ENCODE peak calls at places on chromosome 2, in nine cellular contexts. One of them, this sample, is unnamed.

GRCh38 chr2:118849226-118850170 is 2.0 kb upstream of the EN1 start:
- DNase-seq in hepatocyte: no peak
- DNase-seq in heart left ventricle: no peak
- DNase-seq in neural progenitor cell: peak
- DNase-seq in BJ: no peak
- DNase-seq in choroid plexus epithelial cell: no peak
- DNase-seq in HCT116: no peak
- DNase-seq in left ventricle myocardium inferior: no peak
- DNase-seq in astrocyte of the spinal cord: no peak
- DNase-seq in this sample: no peak

GRCh38 chr2:165074884-165075283 is 119.6 kb upstream of the SLC38A11 start:
- DNase-seq in HCT116: no peak
- DNase-seq in left ventricle myocardium inferior: no peak
- DNase-seq in heart left ventricle: no peak
- DNase-seq in choroid plexus epithelial cell: no peak
- DNase-seq in astrocyte of the spinal cord: no peak
- DNase-seq in neural progenitor cell: no peak
- DNase-seq in hepatocyte: no peak
- DNase-seq in BJ: no peak
- DNase-seq in this sample: no peak

GRCh38 chr2:220188031-220188430 is 560.6 kb downstream of the SLC4A3 start:
- DNase-seq in BJ: peak
- DNase-seq in HCT116: no peak
- DNase-seq in astrocyte of the spinal cord: peak
- DNase-seq in left ventricle myocardium inferior: no peak
- DNase-seq in choroid plexus epithelial cell: peak
- DNase-seq in heart left ventricle: no peak
- DNase-seq in neural progenitor cell: no peak
- DNase-seq in hepatocyte: peak
- DNase-seq in this sample: no peak

GRCh38 chr2:51025942-51026574 is 5.9 kb downstream of the NRXN1 start:
- DNase-seq in choroid plexus epithelial cell: no peak
- DNase-seq in HCT116: no peak
- DNase-seq in BJ: no peak
- DNase-seq in astrocyte of the spinal cord: no peak
- DNase-seq in hepatocyte: no peak
- DNase-seq in neural progenitor cell: no peak
- DNase-seq in left ventricle myocardium inferior: no peak
- DNase-seq in heart left ventricle: no peak
- DNase-seq in this sample: no peak

GRCh38 chr2:191266201-191266600 is 21.0 kb downstream of the MYO1B start:
- DNase-seq in heart left ventricle: no peak
- DNase-seq in hepatocyte: no peak
- DNase-seq in left ventricle myocardium inferior: no peak
- DNase-seq in astrocyte of the spinal cord: no peak
- DNase-seq in BJ: no peak
- DNase-seq in HCT116: no peak
- DNase-seq in neural progenitor cell: no peak
- DNase-seq in choroid plexus epithelial cell: no peak
- DNase-seq in this sample: no peak

GRCh38 chr2:132776271-132776670 is 106.3 kb upstream of the LYPD1 start:
- DNase-seq in choroid plexus epithelial cell: no peak
- DNase-seq in astrocyte of the spinal cord: no peak
- DNase-seq in left ventricle myocardium inferior: no peak
- DNase-seq in BJ: no peak
- DNase-seq in neural progenitor cell: no peak
- DNase-seq in hepatocyte: no peak
- DNase-seq in HCT116: no peak
- DNase-seq in heart left ventricle: no peak
- DNase-seq in this sample: no peak

GRCh38 chr2:205834776-205835175 is 152.5 kb downstream of the NRP2 start:
- DNase-seq in HCT116: no peak
- DNase-seq in choroid plexus epithelial cell: peak
- DNase-seq in BJ: no peak
- DNase-seq in astrocyte of the spinal cord: no peak
- DNase-seq in hepatocyte: no peak
- DNase-seq in neural progenitor cell: no peak
- DNase-seq in heart left ventricle: no peak
- DNase-seq in left ventricle myocardium inferior: no peak
- DNase-seq in this sample: no peak

GRCh38 chr2:121160366-121160765 is 124.6 kb downstream of the TFCP2L1 start:
- DNase-seq in BJ: no peak
- DNase-seq in left ventricle myocardium inferior: no peak
- DNase-seq in HCT116: no peak
- DNase-seq in neural progenitor cell: no peak
- DNase-seq in hepatocyte: no peak
- DNase-seq in heart left ventricle: no peak
- DNase-seq in astrocyte of the spinal cord: no peak
- DNase-seq in choroid plexus epithelial cell: no peak
- DNase-seq in this sample: no peak

GRCh38 chr2:100422320-100422719 is 4.9 kb upstream of the CHST10 start:
- DNase-seq in neural progenitor cell: peak
- DNase-seq in choroid plexus epithelial cell: peak
- DNase-seq in left ventricle myocardium inferior: no peak
- DNase-seq in heart left ventricle: no peak
- DNase-seq in HCT116: peak
- DNase-seq in BJ: no peak
- DNase-seq in astrocyte of the spinal cord: peak
- DNase-seq in hepatocyte: peak
- DNase-seq in this sample: no peak

GRCh38 chr2:203904022-203904421 is 32.5 kb upstream of the ICOS start:
- DNase-seq in heart left ventricle: no peak
- DNase-seq in hepatocyte: no peak
- DNase-seq in HCT116: no peak
- DNase-seq in left ventricle myocardium inferior: no peak
- DNase-seq in neural progenitor cell: no peak
- DNase-seq in choroid plexus epithelial cell: no peak
- DNase-seq in BJ: no peak
- DNase-seq in astrocyte of the spinal cord: no peak
- DNase-seq in this sample: no peak

GRCh38 chr2:118322381-118322780 is 234.1 kb downstream of the INSIG2 start:
- DNase-seq in astrocyte of the spinal cord: no peak
- DNase-seq in choroid plexus epithelial cell: no peak
- DNase-seq in BJ: no peak
- DNase-seq in HCT116: no peak
- DNase-seq in left ventricle myocardium inferior: no peak
- DNase-seq in neural progenitor cell: no peak
- DNase-seq in hepatocyte: no peak
- DNase-seq in heart left ventricle: no peak
- DNase-seq in this sample: no peak

GRCh38 chr2:28588231-28588725 is 92.4 kb downstream of the PLB1 start:
- DNase-seq in neural progenitor cell: no peak
- DNase-seq in choroid plexus epithelial cell: peak
- DNase-seq in heart left ventricle: no peak
- DNase-seq in hepatocyte: no peak
- DNase-seq in astrocyte of the spinal cord: no peak
- DNase-seq in HCT116: no peak
- DNase-seq in left ventricle myocardium inferior: no peak
- DNase-seq in BJ: no peak
- DNase-seq in this sample: no peak

GRCh38 chr2:119426801-119427395 is 4.8 kb upstream of the TMEM37 start:
- DNase-seq in hepatocyte: peak
- DNase-seq in choroid plexus epithelial cell: peak
- DNase-seq in HCT116: no peak
- DNase-seq in BJ: no peak
- DNase-seq in astrocyte of the spinal cord: no peak
- DNase-seq in left ventricle myocardium inferior: no peak
- DNase-seq in heart left ventricle: no peak
- DNase-seq in neural progenitor cell: no peak
- DNase-seq in this sample: no peak

DNA sequence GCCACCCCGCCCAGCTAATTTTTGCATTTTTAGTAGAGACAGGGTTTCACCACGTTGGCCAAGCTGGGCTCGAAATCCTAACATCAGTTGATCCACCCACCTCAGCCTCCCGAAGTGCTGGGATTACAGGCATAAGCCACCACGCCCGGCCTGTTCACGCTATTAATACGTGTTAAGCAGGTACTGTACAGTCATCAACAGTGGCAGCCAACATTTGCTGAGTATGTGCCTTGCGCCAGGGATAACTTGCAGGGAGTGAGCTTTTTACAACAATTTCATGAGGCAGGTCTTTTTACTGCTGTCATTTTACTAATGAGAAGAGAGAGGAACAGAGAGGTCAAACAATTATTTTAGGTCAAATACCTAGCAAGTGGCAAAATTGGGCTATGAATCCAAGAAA is 115.2 kb downstream of the AP1S3 start:
- DNase-seq in heart left ventricle: no peak
- DNase-seq in hepatocyte: no peak
- DNase-seq in BJ: no peak
- DNase-seq in HCT116: no peak
- DNase-seq in neural progenitor cell: no peak
- DNase-seq in astrocyte of the spinal cord: no peak
- DNase-seq in choroid plexus epithelial cell: no peak
- DNase-seq in left ventricle myocardium inferior: no peak
- DNase-seq in this sample: no peak
- H3K4me3 ChIP-seq in heart left ventricle: no peak
- H3K4me3 ChIP-seq in hepatocyte: no peak
- H3K4me3 ChIP-seq in BJ: no peak
- H3K4me3 ChIP-seq in HCT116: no peak
- H3K4me3 ChIP-seq in neural progenitor cell: no peak
- H3K4me3 ChIP-seq in astrocyte of the spinal cord: no peak
- H3K4me3 ChIP-seq in choroid plexus epithelial cell: no peak
- H3K4me3 ChIP-seq in left ventricle myocardium inferior: no peak
- H3K4me3 ChIP-seq in this sample: no peak

GRCh38 chr2:172403881-172404470 is 23.4 kb upstream of the ITGA6 start:
- DNase-seq in BJ: no peak
- DNase-seq in left ventricle myocardium inferior: no peak
- DNase-seq in heart left ventricle: no peak
- DNase-seq in HCT116: no peak
- DNase-seq in choroid plexus epithelial cell: no peak
- DNase-seq in astrocyte of the spinal cord: no peak
- DNase-seq in hepatocyte: no peak
- DNase-seq in neural progenitor cell: no peak
- DNase-seq in this sample: no peak

GRCh38 chr2:172403402-172403801 is 24.0 kb upstream of the ITGA6 start:
- DNase-seq in left ventricle myocardium inferior: no peak
- DNase-seq in hepatocyte: no peak
- DNase-seq in heart left ventricle: no peak
- DNase-seq in astrocyte of the spinal cord: no peak
- DNase-seq in BJ: no peak
- DNase-seq in neural progenitor cell: no peak
- DNase-seq in HCT116: no peak
- DNase-seq in choroid plexus epithelial cell: no peak
- DNase-seq in this sample: no peak

GRCh38 chr2:172405673-172406072 is 21.7 kb upstream of the ITGA6 start:
- DNase-seq in BJ: no peak
- DNase-seq in astrocyte of the spinal cord: no peak
- DNase-seq in HCT116: no peak
- DNase-seq in choroid plexus epithelial cell: no peak
- DNase-seq in hepatocyte: no peak
- DNase-seq in left ventricle myocardium inferior: no peak
- DNase-seq in heart left ventricle: no peak
- DNase-seq in neural progenitor cell: no peak
- DNase-seq in this sample: no peak

GRCh38 chr2:172402184-172402583 is 25.2 kb upstream of the ITGA6 start:
- DNase-seq in hepatocyte: no peak
- DNase-seq in HCT116: no peak
- DNase-seq in astrocyte of the spinal cord: no peak
- DNase-seq in left ventricle myocardium inferior: no peak
- DNase-seq in heart left ventricle: no peak
- DNase-seq in neural progenitor cell: no peak
- DNase-seq in BJ: no peak
- DNase-seq in choroid plexus epithelial cell: no peak
- DNase-seq in this sample: no peak

DNA sequence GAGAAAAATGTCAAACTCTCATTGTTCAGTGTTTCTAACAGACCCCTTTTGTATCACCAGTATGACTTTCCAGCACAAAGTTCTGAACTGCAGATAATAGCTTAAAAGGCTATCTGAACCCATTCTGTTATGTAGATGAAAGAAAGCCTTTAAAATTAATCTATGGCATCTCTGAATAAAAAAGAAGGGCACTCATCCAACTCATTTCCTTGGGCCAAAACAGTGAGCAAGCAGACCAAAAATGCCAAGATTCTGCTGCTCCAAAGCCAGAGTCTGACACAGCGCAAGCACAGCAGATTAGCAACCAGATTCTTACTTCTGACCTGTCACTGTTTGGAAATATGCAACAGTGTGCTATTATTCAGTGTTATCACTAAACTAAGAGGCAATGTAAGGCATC is 22.6 kb upstream of the ITGA6 start:
- DNase-seq in HCT116: no peak
- DNase-seq in hepatocyte: no peak
- DNase-seq in left ventricle myocardium inferior: no peak
- DNase-seq in BJ: peak
- DNase-seq in choroid plexus epithelial cell: peak
- DNase-seq in heart left ventricle: no peak
- DNase-seq in neural progenitor cell: no peak
- DNase-seq in astrocyte of the spinal cord: peak
- DNase-seq in this sample: no peak
- TF ChIP-seq CTCF in HCT116: no peak
- TF ChIP-seq CTCF in hepatocyte: no peak
- TF ChIP-seq CTCF in left ventricle myocardium inferior: no peak
- TF ChIP-seq CTCF in BJ: no peak
- TF ChIP-seq CTCF in choroid plexus epithelial cell: no peak
- TF ChIP-seq CTCF in heart left ventricle: no peak
- TF ChIP-seq CTCF in neural progenitor cell: no peak
- TF ChIP-seq CTCF in astrocyte of the spinal cord: no peak
- TF ChIP-seq CTCF in this sample: no peak

DNA sequence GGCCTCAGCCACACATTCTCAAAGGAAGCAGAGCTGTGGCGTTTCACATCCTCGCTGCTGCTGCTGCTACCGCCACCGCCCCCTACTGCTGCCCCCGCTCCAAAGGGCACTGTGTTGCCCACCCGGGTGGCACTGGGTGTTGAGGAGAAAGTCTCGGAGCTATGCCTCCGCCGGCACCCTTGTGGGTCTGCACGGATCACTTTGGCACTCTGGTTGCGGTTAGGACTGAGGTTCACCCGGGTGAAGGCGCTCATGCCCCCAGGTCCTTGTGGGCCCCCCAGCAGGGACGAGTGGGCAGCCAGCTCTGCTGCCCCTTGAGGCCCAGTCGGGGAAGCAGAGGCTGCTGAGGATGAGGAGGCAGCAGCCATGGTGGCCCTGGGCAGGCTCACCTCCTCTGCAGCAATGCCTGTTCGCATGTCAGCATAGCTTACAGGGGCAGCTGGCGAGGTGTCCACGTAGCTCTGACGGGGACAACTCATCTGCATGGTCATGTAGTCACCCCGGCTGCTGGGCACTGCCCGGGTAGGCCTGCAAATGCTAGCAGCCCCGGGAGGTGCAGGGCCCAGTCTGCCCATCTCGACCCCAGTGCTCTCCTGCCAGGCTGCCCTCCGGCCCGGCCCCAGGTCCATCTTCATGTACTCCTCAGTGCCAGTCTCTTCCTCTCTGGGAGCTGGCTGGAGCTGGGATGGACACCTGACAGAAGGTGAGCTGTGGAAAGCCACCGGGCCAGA is 4.2 kb downstream of the IRS1 start:
- DNase-seq in hepatocyte: no peak
- DNase-seq in heart left ventricle: peak
- DNase-seq in choroid plexus epithelial cell: peak
- DNase-seq in HCT116: no peak
- DNase-seq in BJ: no peak
- DNase-seq in astrocyte of the spinal cord: peak
- DNase-seq in left ventricle myocardium inferior: no peak
- DNase-seq in neural progenitor cell: no peak
- DNase-seq in this sample: no peak
- H3K4me3 ChIP-seq in hepatocyte: peak
- H3K4me3 ChIP-seq in heart left ventricle: peak
- H3K4me3 ChIP-seq in choroid plexus epithelial cell: peak
- H3K4me3 ChIP-seq in HCT116: no peak
- H3K4me3 ChIP-seq in BJ: peak
- H3K4me3 ChIP-seq in astrocyte of the spinal cord: peak
- H3K4me3 ChIP-seq in left ventricle myocardium inferior: peak
- H3K4me3 ChIP-seq in neural progenitor cell: no peak
- H3K4me3 ChIP-seq in this sample: no peak

GRCh38 chr2:208392300-208392699 is 14.3 kb upstream of the PTH2R start:
- DNase-seq in neural progenitor cell: no peak
- DNase-seq in HCT116: no peak
- DNase-seq in astrocyte of the spinal cord: no peak
- DNase-seq in hepatocyte: no peak
- DNase-seq in choroid plexus epithelial cell: peak
- DNase-seq in left ventricle myocardium inferior: no peak
- DNase-seq in heart left ventricle: no peak
- DNase-seq in BJ: no peak
- DNase-seq in this sample: no peak
- TF ChIP-seq CTCF in neural progenitor cell: peak
- TF ChIP-seq CTCF in HCT116: peak
- TF ChIP-seq CTCF in astrocyte of the spinal cord: peak
- TF ChIP-seq CTCF in hepatocyte: no peak
- TF ChIP-seq CTCF in choroid plexus epithelial cell: peak
- TF ChIP-seq CTCF in left ventricle myocardium inferior: no peak
- TF ChIP-seq CTCF in heart left ventricle: no peak
- TF ChIP-seq CTCF in BJ: peak
- TF ChIP-seq CTCF in this sample: no peak